ENCODE peak calls at places on chromosome 10, in four cellular contexts. One of them, this sample, is unnamed.

GRCh38 chr10:132422931-132423813 is 26.2 kb downstream of the PWWP2B start:
- DNase-seq in HTR-8/SVneo: no peak
- DNase-seq in endothelial cell: no peak
- DNase-seq in astrocyte of the hippocampus: no peak
- DNase-seq in this sample: no peak

GRCh38 chr10:24223953-24224352 is 15.0 kb downstream of the KIAA1217 start:
- DNase-seq in HTR-8/SVneo: no peak
- DNase-seq in astrocyte of the hippocampus: no peak
- DNase-seq in endothelial cell: no peak
- DNase-seq in this sample: no peak

GRCh38 chr10:70265032-70265689 is 18.6 kb downstream of the NPFFR1 start:
- DNase-seq in astrocyte of the hippocampus: peak
- DNase-seq in HTR-8/SVneo: peak
- DNase-seq in endothelial cell: peak
- DNase-seq in this sample: no peak

GRCh38 chr10:110008518-110009339 is 945 bp downstream of the ADD3 start:
- DNase-seq in endothelial cell: peak
- DNase-seq in HTR-8/SVneo: no peak
- DNase-seq in astrocyte of the hippocampus: peak
- DNase-seq in this sample: no peak

GRCh38 chr10:78756604-78757442 is 311.9 kb upstream of the ZMIZ1 start:
- DNase-seq in astrocyte of the hippocampus: peak
- DNase-seq in endothelial cell: peak
- DNase-seq in HTR-8/SVneo: peak
- DNase-seq in this sample: peak

GRCh38 chr10:109264004-109264403 is 659.3 kb downstream of the XPNPEP1 start:
- DNase-seq in astrocyte of the hippocampus: no peak
- DNase-seq in HTR-8/SVneo: no peak
- DNase-seq in endothelial cell: no peak
- DNase-seq in this sample: no peak

GRCh38 chr10:76085773-76086570 is 654.5 kb downstream of the LRMDA start:
- DNase-seq in astrocyte of the hippocampus: no peak
- DNase-seq in endothelial cell: no peak
- DNase-seq in HTR-8/SVneo: no peak
- DNase-seq in this sample: no peak

GRCh38 chr10:59880976-59881510 is 25.3 kb downstream of the CCDC6 start:
- DNase-seq in HTR-8/SVneo: no peak
- DNase-seq in endothelial cell: no peak
- DNase-seq in astrocyte of the hippocampus: no peak
- DNase-seq in this sample: no peak

GRCh38 chr10:130834170-130834569 is 477.4 kb downstream of the TCERG1L start:
- DNase-seq in HTR-8/SVneo: no peak
- DNase-seq in endothelial cell: no peak
- DNase-seq in astrocyte of the hippocampus: no peak
- DNase-seq in this sample: no peak

GRCh38 chr10:90917968-90918318 is 2.9 kb downstream of the ANKRD1 start:
- DNase-seq in HTR-8/SVneo: no peak
- DNase-seq in endothelial cell: no peak
- DNase-seq in astrocyte of the hippocampus: no peak
- DNase-seq in this sample: no peak

GRCh38 chr10:19120381-19120908 is 71.8 kb downstream of the MALRD1 start:
- DNase-seq in HTR-8/SVneo: no peak
- DNase-seq in astrocyte of the hippocampus: no peak
- DNase-seq in endothelial cell: no peak
- DNase-seq in this sample: no peak

GRCh38 chr10:80186364-80187012 is 18.8 kb downstream of the ANXA11 start:
- DNase-seq in astrocyte of the hippocampus: no peak
- DNase-seq in HTR-8/SVneo: no peak
- DNase-seq in endothelial cell: no peak
- DNase-seq in this sample: no peak

GRCh38 chr10:11168423-11169100 is 150.9 kb downstream of the CELF2 start:
- DNase-seq in astrocyte of the hippocampus: no peak
- DNase-seq in HTR-8/SVneo: no peak
- DNase-seq in endothelial cell: no peak
- DNase-seq in this sample: no peak

GRCh38 chr10:58414270-58415041 is 29.2 kb downstream of the TFAM start:
- DNase-seq in endothelial cell: no peak
- DNase-seq in HTR-8/SVneo: peak
- DNase-seq in astrocyte of the hippocampus: peak
- DNase-seq in this sample: peak

GRCh38 chr10:125719173-125720001 is at the start of gene EDRF1:
- DNase-seq in HTR-8/SVneo: peak
- DNase-seq in endothelial cell: peak
- DNase-seq in astrocyte of the hippocampus: peak
- DNase-seq in this sample: peak

GRCh38 chr10:370222-370825 is 235.1 kb downstream of the ZMYND11 start:
- DNase-seq in endothelial cell: no peak
- DNase-seq in astrocyte of the hippocampus: peak
- DNase-seq in HTR-8/SVneo: no peak
- DNase-seq in this sample: no peak

GRCh38 chr10:28566458-28566857 is 33.5 kb downstream of the WAC start:
- DNase-seq in endothelial cell: no peak
- DNase-seq in HTR-8/SVneo: no peak
- DNase-seq in astrocyte of the hippocampus: no peak
- DNase-seq in this sample: peak

GRCh38 chr10:45442251-45442650 is 68.2 kb downstream of the ALOX5 start:
- DNase-seq in endothelial cell: no peak
- DNase-seq in astrocyte of the hippocampus: no peak
- DNase-seq in HTR-8/SVneo: no peak
- DNase-seq in this sample: no peak

GRCh38 chr10:131818510-131819234 is 82.1 kb upstream of the PPP2R2D start:
- DNase-seq in endothelial cell: no peak
- DNase-seq in HTR-8/SVneo: no peak
- DNase-seq in astrocyte of the hippocampus: no peak
- DNase-seq in this sample: no peak

GRCh38 chr10:131178956-131179355 is 132.6 kb downstream of the TCERG1L start:
- DNase-seq in endothelial cell: no peak
- DNase-seq in HTR-8/SVneo: no peak
- DNase-seq in astrocyte of the hippocampus: no peak
- DNase-seq in this sample: no peak

GRCh38 chr10:86449926-86450558 is 71.5 kb downstream of the WAPL start:
- DNase-seq in endothelial cell: no peak
- DNase-seq in astrocyte of the hippocampus: no peak
- DNase-seq in HTR-8/SVneo: no peak
- DNase-seq in this sample: no peak

GRCh38 chr10:84317174-84317573 is 11.2 kb upstream of the CCSER2 start:
- DNase-seq in HTR-8/SVneo: no peak
- DNase-seq in astrocyte of the hippocampus: no peak
- DNase-seq in endothelial cell: no peak
- DNase-seq in this sample: peak

GRCh38 chr10:90993340-90993739 is 72.5 kb upstream of the ANKRD1 start:
- DNase-seq in HTR-8/SVneo: no peak
- DNase-seq in astrocyte of the hippocampus: no peak
- DNase-seq in endothelial cell: no peak
- DNase-seq in this sample: no peak

GRCh38 chr10:15748137-15748536 is 28.4 kb upstream of the ITGA8 start:
- DNase-seq in HTR-8/SVneo: no peak
- DNase-seq in endothelial cell: no peak
- DNase-seq in astrocyte of the hippocampus: no peak
- DNase-seq in this sample: no peak

GRCh38 chr10:3500408-3500856 is 284.6 kb downstream of the KLF6 start:
- DNase-seq in endothelial cell: peak
- DNase-seq in astrocyte of the hippocampus: peak
- DNase-seq in HTR-8/SVneo: no peak
- DNase-seq in this sample: no peak

GRCh38 chr10:38054361-38054797 is 39.8 kb upstream of the ZNF37A start:
- DNase-seq in astrocyte of the hippocampus: peak
- DNase-seq in HTR-8/SVneo: no peak
- DNase-seq in endothelial cell: no peak
- DNase-seq in this sample: no peak

This sample was measured in foreskin melanocyte.